ENCODE peak calls at places on chromosomes 12 and 14, in six cellular contexts. Y, P, B, K, H and X are unnamed samples. For H3K36me3, the result is how much of the 10 kb centered on the place peaks cover.

GRCh38 chr14:34098045-34098984 is 147.4 kb upstream of the EGLN3 start:
- DNase-seq in Y (peak), P (no peak), B (peak), K (peak), H (no peak), X (no peak)

GRCh38 chr12:124626841-124627502 is 59.6 kb upstream of the NCOR2 start:
- DNase-seq in Y (peak), P (no peak), B (peak), K (peak), H (peak), X (no peak)

GRCh38 chr12:121239335-121239678 is 29.4 kb downstream of the P2RX4 start:
- DNase-seq in Y (no peak), P (no peak), B (no peak), K (no peak), H (no peak), X (no peak)

GRCh38 chr12:109169676-109170075 is 53.3 kb downstream of the ACACB start:
- DNase-seq in Y (no peak), P (no peak), B (no peak), K (no peak), H (no peak), X (no peak)

GRCh38 chr12:78403136-78403535 is 461.4 kb upstream of the SYT1 start:
- DNase-seq in Y (no peak), P (no peak), B (peak), K (no peak), H (no peak), X (peak)

GRCh38 chr14:35470775-35471174 is 63.2 kb upstream of the INSM2 start:
- DNase-seq in Y (no peak), P (no peak), B (peak), K (no peak), H (no peak), X (peak)

GRCh38 chr14:75871181-75871880 is 110.5 kb downstream of the TGFB3 start:
- DNase-seq in Y (no peak), P (no peak), B (peak), K (no peak), H (no peak), X (no peak)

GRCh38 chr12:58540480-58541299 is 379.6 kb downstream of the LRIG3 start:
- DNase-seq in Y (peak), P (no peak), B (peak), K (peak), H (peak), X (no peak)

GRCh38 chr14:63910593-63911363 is 58.0 kb downstream of the SYNE2 start:
- DNase-seq in Y (no peak), P (no peak), B (peak), K (no peak), H (no peak), X (no peak)

GRCh38 chr12:93025145-93026103 is 96.3 kb upstream of the EEA1 start:
- DNase-seq in Y (no peak), P (no peak), B (peak), K (no peak), H (no peak), X (peak)

GRCh38 chr14:65019944-65020566 is 33.4 kb downstream of the FNTB start:
- DNase-seq in Y (no peak), P (no peak), B (peak), K (peak), H (no peak), X (peak)

GRCh38 chr12:4821000-4821399 is 88.7 kb upstream of the KCNA1 start:
- DNase-seq in Y (no peak), P (no peak), B (no peak), K (no peak), H (no peak), X (no peak)

GRCh38 chr14:104604461-104605449 is at the start of gene TMEM179:
- DNase-seq in Y (no peak), P (no peak), B (peak), K (no peak), H (peak), X (no peak)

GRCh38 chr12:99093166-99093565 is 448.1 kb downstream of the APAF1 start:
- DNase-seq in Y (no peak), P (no peak), B (no peak), K (no peak), H (no peak), X (no peak)

GRCh38 chr12:12138203-12139154 is 67.7 kb downstream of the BCL2L14 start:
- DNase-seq in Y (no peak), P (no peak), B (no peak), K (no peak), H (no peak), X (no peak)
- H3K4me3 ChIP-seq in Y (no peak), P (no peak), B (no peak), K (no peak), H (no peak), X (no peak)

GRCh38 chr14:101894365-101895113 is 69.8 kb upstream of the DYNC1H1 start:
- DNase-seq in Y (no peak), P (no peak), B (no peak), K (no peak), H (no peak), X (no peak)

GRCh38 chr14:101889898-101890297 is 74.5 kb upstream of the DYNC1H1 start:
- DNase-seq in Y (no peak), P (no peak), B (peak), K (peak), H (no peak), X (no peak)

GRCh38 chr14:101889366-101889765 is 75.0 kb upstream of the DYNC1H1 start:
- DNase-seq in Y (no peak), P (no peak), B (no peak), K (peak), H (no peak), X (no peak)

GRCh38 chr14:101893759-101894158 is 70.6 kb upstream of the DYNC1H1 start:
- DNase-seq in Y (no peak), P (no peak), B (no peak), K (no peak), H (no peak), X (no peak)

GRCh38 chr14:101891471-101891870 is 72.9 kb upstream of the DYNC1H1 start:
- DNase-seq in Y (no peak), P (no peak), B (no peak), K (peak), H (no peak), X (no peak)
- H3K36me3 ChIP-seq in Y (half or more), P (half or more), B (under half), K (under half), H (half or more), X (under half)

GRCh38 chr14:79180656-79181055 is 1010.5 kb downstream of the NRXN3 start:
- DNase-seq in Y (no peak), P (no peak), B (no peak), K (no peak), H (no peak), X (no peak)
- H3K4me3 ChIP-seq in Y (no peak), P (no peak), B (no peak), K (no peak), H (no peak), X (no peak)

GRCh38 chr14:50750323-50750722 is 80.6 kb downstream of the NIN start:
- DNase-seq in Y (no peak), P (no peak), B (no peak), K (no peak), H (no peak), X (no peak)
- H3K36me3 ChIP-seq in Y (half or more), P (half or more), B (under half), K (under half), H (half or more), X (under half)

DNA sequence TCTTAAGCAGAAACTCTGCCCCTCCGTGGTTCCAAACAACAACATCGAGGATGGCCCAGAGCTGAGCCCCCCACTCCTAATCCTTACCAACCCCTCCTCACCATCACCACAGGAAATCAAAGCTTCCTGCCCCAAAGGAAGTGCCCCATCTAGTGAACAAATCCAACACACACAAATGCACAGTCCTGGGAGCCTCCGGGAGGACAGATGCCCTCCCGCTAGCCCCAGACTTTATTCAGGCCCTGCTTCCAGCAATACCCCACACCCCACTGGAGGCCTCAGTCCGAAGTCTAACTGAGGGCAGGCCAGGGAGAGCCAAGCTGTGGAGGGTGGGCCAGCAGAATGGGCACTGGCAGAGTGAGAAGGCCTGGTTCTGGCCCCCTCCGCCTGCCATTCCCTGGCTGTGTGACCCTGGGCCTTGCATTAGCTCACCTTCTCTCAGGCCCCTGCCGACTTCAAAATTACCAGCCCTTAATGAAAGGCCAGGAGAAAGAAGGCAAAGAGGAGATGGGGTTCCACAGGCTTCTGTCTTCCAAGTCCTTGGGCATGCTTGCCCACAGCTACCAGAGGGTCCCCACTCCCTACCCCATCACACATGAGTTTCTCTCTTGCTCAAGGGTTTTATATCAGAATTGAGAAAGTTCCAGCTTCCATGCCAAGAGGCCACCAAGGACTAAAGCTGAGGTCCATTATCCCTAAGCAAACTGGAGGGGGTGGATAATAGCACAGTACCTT is 2.3 kb downstream of the HDAC7 start:
- DNase-seq in Y (no peak), P (no peak), B (no peak), K (no peak), H (no peak), X (no peak)
- H3K4me3 ChIP-seq in Y (peak), P (peak), B (no peak), K (peak), H (peak), X (no peak)

GRCh38 chr12:122350444-122350843 is 72.0 kb downstream of the CLIP1 start:
- DNase-seq in Y (peak), P (no peak), B (peak), K (no peak), H (peak), X (no peak)
- H3K36me3 ChIP-seq in Y (half or more), P (under half), B (under half), K (under half), H (half or more), X (under half)

DNA sequence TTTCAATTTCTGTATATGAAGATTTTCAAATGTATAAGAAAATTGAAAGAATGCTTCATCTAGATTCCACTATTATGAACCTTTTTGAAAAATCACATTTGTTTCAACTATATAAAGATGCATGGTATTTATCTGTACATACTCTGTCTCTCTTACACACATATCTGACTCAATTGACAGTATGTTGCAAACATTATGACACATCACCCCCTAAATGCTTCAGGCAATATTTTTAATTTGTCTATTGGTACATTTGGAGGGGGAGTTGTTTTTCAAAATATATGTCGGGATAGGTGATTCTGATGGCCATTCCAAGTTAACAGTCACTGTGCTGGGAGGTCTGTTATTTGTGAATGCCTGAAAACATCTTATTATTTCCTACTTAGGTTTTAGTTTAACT is 14.4 kb downstream of the PCNX1 start:
- DNase-seq in Y (no peak), P (no peak), B (no peak), K (no peak), H (no peak), X (no peak)
- H3K4me3 ChIP-seq in Y (no peak), P (peak), B (no peak), K (no peak), H (no peak), X (no peak)